ENCODE peak calls at places on chromosomes 12 and 14, in six cellular contexts. S is IMR-90; O is neural progenitor cell; P is fibroblast of lung; Z is heart right ventricle; Y is CD4-positive, alpha-beta memory T cell. N is an unnamed sample. For H3K9me3 and H3K27me3, the result is how much of the 10 kb centered on the place peaks cover.

GRCh38 chr12:54560374-54560858 is 11.0 kb downstream of the PDE1B start:
- DNase-seq in P (peak), Z (peak), O (peak), Y (peak), S (peak), N (peak)

GRCh38 chr12:127388985-127389384 is 878.0 kb upstream of the TMEM132C start:
- DNase-seq in O (no peak), S (no peak), Z (no peak), P (no peak), Y (no peak), N (no peak)

GRCh38 chr14:77260631-77261030 is 10.4 kb downstream of the NGB start:
- DNase-seq in O (no peak), Y (no peak), P (no peak), Z (no peak), S (no peak), N (no peak)

GRCh38 chr14:100828448-100828834 is 2.5 kb downstream of the MEG3 start:
- DNase-seq in Y (no peak), S (no peak), P (no peak), O (peak), Z (no peak), N (no peak)

GRCh38 chr14:75375983-75376382 is 51.8 kb upstream of the JDP2 start:
- DNase-seq in Z (no peak), S (no peak), Y (no peak), P (no peak), O (no peak), N (no peak)

GRCh38 chr14:31206536-31207286 is 882 bp downstream of the HECTD1 start:
- DNase-seq in Z (peak), S (no peak), Y (peak), O (peak), P (peak), N (peak)

GRCh38 chr12:89073027-89073398 is 279.3 kb downstream of the DUSP6 start:
- DNase-seq in Z (no peak), S (peak), P (peak), O (no peak), Y (no peak), N (no peak)

GRCh38 chr12:76646366-76646765 is 86.8 kb upstream of the OSBPL8 start:
- DNase-seq in O (no peak), P (no peak), Y (no peak), Z (no peak), S (no peak), N (no peak)

GRCh38 chr12:117622741-117623140 is 261.3 kb upstream of the NOS1 start:
- DNase-seq in O (no peak), Y (no peak), S (no peak), Z (no peak), P (no peak), N (no peak)

GRCh38 chr14:80906336-80906735 is 35.2 kb downstream of the CEP128 start:
- DNase-seq in Y (no peak), O (no peak), S (no peak), Z (no peak), P (no peak), N (no peak)

GRCh38 chr12:130335517-130336392 is 1.9 kb upstream of the PIWIL1 start:
- DNase-seq in Z (peak), S (peak), P (peak), Y (peak), O (peak), N (no peak)

GRCh38 chr12:130339946-130340345 is 2.3 kb downstream of the PIWIL1 start:
- DNase-seq in S (no peak), Y (no peak), Z (no peak), P (no peak), O (no peak), N (no peak)

GRCh38 chr12:130336723-130337475 is 788 bp upstream of the PIWIL1 start:
- DNase-seq in S (no peak), O (no peak), P (no peak), Z (no peak), Y (no peak), N (no peak)

GRCh38 chr12:130338794-130339601 is 1.3 kb downstream of the PIWIL1 start:
- DNase-seq in O (no peak), P (no peak), Z (no peak), Y (no peak), S (no peak), N (no peak)

DNA sequence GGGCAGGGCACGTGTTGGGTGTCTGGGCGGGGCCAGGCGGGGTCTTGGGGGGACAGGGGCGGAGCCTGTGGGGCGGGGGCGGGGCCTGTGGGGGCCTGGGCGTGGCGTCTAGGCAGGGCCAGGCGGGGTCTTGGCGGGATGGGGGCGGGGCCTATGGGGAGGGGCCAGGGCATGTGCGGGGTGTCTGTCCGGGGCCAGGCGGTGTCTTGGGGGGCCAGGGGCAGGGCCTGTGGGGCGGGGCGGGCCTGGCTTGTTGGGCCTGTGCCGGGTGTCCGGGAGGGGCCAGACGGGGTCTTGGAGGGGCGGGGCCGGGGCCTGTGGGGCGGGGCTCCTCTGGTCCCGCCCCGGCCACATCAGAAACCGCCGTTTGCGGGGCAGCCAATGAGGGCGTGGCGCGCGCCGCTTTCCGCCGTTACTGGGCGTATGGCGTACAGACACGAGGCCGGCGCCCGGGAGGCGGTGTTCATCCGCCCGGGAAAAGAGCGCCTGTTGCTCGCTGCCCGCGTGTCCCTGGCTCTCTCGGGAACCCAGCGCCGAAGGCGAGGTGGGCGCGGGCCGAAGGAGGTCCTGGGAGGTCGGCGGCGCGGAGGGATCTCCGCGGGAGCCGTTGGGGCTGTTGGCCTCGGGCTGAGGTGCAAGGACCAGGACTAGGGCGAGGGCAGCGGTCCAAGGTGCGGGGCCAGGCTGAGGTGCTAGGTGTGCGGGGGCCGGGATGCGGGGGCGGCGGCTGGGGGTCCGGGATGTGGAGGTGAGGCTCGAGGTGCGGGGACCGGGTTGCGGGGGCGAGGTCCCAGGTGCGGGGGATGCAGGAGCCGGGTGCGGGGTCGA is at the start of gene PIWIL1:
- DNase-seq in Z (no peak), S (no peak), Y (no peak), O (no peak), P (no peak), N (no peak)
- H3K9me3 ChIP-seq in Z (under half), S (under half), Y (under half), O (under half), P (under half), N (under half)

GRCh38 chr14:101926085-101926484 is 38.3 kb upstream of the DYNC1H1 start:
- DNase-seq in Z (no peak), Y (no peak), S (no peak), O (no peak), P (no peak), N (no peak)

GRCh38 chr14:101927859-101928258 is 36.5 kb upstream of the DYNC1H1 start:
- DNase-seq in O (no peak), Y (no peak), S (peak), P (peak), Z (peak), N (no peak)

GRCh38 chr14:101928415-101928841 is 35.9 kb upstream of the DYNC1H1 start:
- DNase-seq in S (no peak), P (no peak), O (no peak), Y (no peak), Z (no peak), N (no peak)

GRCh38 chr14:101925152-101925551 is 39.2 kb upstream of the DYNC1H1 start:
- DNase-seq in Y (no peak), S (no peak), P (no peak), Z (no peak), O (no peak), N (no peak)

DNA sequence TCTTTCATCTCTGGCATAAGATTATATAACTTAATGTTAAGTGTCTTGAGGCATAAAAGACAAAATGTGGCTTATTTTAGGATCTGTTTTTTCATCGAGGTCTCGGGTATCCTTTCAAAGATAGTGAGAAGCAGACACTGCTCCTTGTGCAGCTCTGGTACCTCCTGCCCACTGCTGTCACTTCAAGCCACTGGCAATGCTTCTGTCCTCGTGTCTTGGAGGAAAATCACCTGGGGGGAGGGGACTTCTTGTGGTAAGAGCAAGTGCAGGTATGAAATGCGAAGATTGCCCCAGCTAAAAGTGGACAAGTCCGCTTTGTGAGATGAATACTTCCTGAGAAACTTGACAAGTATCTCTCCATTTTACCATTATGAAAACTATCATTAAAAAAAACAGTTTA is 37.8 kb upstream of the DYNC1H1 start:
- DNase-seq in P (no peak), Y (no peak), O (no peak), S (no peak), Z (no peak), N (no peak)
- H3K27ac ChIP-seq in P (peak), Y (no peak), O (no peak), S (no peak), Z (peak), N (no peak)

DNA sequence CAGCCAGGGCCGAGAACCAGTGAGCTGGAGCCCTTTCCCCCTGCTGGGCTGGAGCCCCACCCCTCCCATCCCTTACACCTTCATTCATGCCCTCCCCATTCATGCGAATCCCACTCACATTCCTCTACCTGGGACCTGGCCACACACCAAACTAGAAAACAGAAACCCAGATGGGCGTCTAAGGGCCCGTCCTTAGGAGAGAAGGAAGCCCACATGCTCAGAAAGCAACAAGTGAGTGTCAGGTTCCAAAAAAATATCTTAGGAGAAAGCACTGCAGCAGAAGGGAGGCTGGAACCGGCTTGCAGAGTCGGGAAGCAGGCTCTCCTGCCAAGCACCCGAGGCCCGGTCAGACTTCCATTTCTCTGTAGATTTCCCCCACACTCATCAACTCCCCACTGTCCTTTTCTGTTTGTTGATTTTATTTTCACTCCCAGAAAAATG is 13.6 kb downstream of the BCL11B start:
- DNase-seq in S (no peak), Y (peak), Z (no peak), P (no peak), O (no peak), N (no peak)
- H3K27me3 ChIP-seq in S (under half), Y (under half), Z (half or more), P (under half), O (under half), N (under half)

DNA sequence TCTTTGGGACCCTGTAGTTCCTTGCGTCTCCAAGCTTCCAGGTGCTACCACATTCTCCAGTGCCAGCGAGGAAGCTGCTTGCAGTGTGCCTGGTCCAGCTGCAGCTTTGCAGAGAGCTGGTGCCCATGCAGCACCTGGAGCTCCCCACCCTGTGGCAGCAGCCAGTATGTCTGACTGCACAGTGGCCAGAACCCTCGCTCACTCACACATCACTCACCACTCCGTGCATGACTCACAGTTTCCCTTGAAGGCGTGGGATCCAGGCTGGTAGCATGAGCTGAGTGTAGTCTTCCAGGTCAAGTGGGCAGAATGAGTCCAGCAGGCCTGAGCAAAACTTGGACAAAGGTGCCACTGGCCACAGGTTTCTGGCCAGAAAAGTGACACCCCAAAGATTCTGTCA is 33.6 kb downstream of the SDR9C7 start:
- DNase-seq in Z (no peak), Y (no peak), O (no peak), P (no peak), S (peak), N (no peak)
- H3K9me3 ChIP-seq in Z (under half), Y (under half), O (under half), P (under half), S (under half), N (under half)

GRCh38 chr12:122088181-122088810 is 9.7 kb downstream of the MLXIP start:
- DNase-seq in Y (no peak), P (no peak), O (no peak), Z (no peak), S (no peak), N (no peak)
- H3K27ac ChIP-seq in Y (no peak), P (no peak), O (no peak), Z (peak), S (no peak), N (no peak)

DNA sequence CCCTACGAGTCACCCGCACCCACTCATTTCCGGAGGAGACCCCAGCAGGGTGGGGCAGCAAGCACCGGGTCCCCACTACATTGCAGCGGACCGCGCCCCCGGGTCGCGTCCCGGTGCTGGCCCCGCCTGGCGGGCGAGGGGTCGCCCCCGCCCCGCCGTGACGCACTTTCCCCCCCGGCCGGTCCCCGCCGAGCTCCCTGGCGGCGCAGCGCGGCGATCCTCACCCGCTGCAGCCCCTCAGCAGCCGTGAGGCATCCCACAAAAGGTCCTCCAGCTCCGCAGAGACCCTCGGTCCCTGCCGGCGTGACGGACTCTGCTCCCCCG is 106.0 kb downstream of the PRICKLE1 start:
- DNase-seq in Y (peak), Z (peak), O (no peak), P (no peak), S (peak), N (no peak)
- H3K27me3 ChIP-seq in Y (under half), Z (under half), O (under half), P (under half), S (under half), N (half or more)

GRCh38 chr14:98897605-98898309 is 374.2 kb downstream of the BCL11B start:
- DNase-seq in Z (no peak), S (no peak), O (no peak), Y (no peak), P (no peak), N (no peak)

GRCh38 chr14:98893675-98894074 is 378.3 kb downstream of the BCL11B start:
- DNase-seq in Y (no peak), P (no peak), O (no peak), Z (no peak), S (no peak), N (no peak)

GRCh38 chr14:98899441-98899840 is 372.6 kb downstream of the BCL11B start:
- DNase-seq in Y (no peak), Z (no peak), P (no peak), S (no peak), O (no peak), N (no peak)

GRCh38 chr14:98894600-98894999 is 377.4 kb downstream of the BCL11B start:
- DNase-seq in S (no peak), O (no peak), Z (no peak), Y (no peak), P (no peak), N (no peak)

DNA sequence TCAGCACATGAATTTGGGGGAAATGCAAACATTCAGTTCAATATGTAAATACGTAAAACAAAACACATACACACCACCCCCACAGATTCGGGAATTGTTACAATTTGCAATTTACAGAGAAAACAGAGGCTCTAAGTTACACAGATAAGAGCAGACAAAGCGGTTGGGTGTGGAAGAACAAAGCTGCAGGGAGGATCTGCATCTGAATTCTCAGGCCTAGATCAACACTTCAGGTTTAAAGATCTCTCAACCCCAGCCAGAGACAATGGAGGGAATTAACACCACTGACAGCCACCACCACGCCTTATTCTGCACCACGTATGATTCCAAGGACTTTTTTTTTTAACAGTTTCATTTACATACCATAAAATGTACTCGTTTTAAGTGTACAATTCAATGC is 375.5 kb downstream of the BCL11B start:
- DNase-seq in O (no peak), Z (no peak), P (no peak), Y (no peak), S (no peak), N (no peak)
- H3K9me3 ChIP-seq in O (under half), Z (under half), P (under half), Y (under half), S (half or more), N (under half)

GRCh38 chr12:62113366-62114011 is 146.7 kb upstream of the USP15 start:
- DNase-seq in P (no peak), Z (no peak), Y (no peak), S (no peak), O (no peak), N (no peak)
- H3K27ac ChIP-seq in P (no peak), Z (no peak), Y (no peak), S (no peak), O (no peak), N (no peak)